ENCODE peak calls at places on chromosomes 7 and 10, in seven cellular contexts. M is MM.1S, D is PC-3, O is HCT116, X is neural progenitor cell, Q is GM23248, T is GM23338. R is an unnamed sample.

GRCh38 chr7:25951414-25952276 is 200.4 kb upstream of the NFE2L3 start:
- DNase-seq in M (peak), D (no peak), O (no peak), X (peak), Q (peak), T (peak), R (peak)

GRCh38 chr10:52316500-52316899 is 2.4 kb downstream of the DKK1 start:
- DNase-seq in M (no peak), D (peak), O (no peak), X (no peak), Q (no peak), T (no peak), R (no peak)

GRCh38 chr7:11212816-11213215 is 239.1 kb downstream of the PHF14 start:
- DNase-seq in M (no peak), D (peak), O (no peak), X (no peak), Q (peak), T (no peak), R (no peak)

GRCh38 chr7:77866370-77866769 is 67.8 kb downstream of the PHTF2 start:
- DNase-seq in M (no peak), D (no peak), O (no peak), X (no peak), Q (peak), T (no peak), R (no peak)

GRCh38 chr7:105937411-105937810 is 25.7 kb upstream of the CDHR3 start:
- DNase-seq in M (no peak), D (no peak), O (no peak), X (no peak), Q (no peak), T (no peak), R (no peak)

GRCh38 chr7:131284702-131285419 is 42.8 kb upstream of the MKLN1 start:
- DNase-seq in M (no peak), D (no peak), O (no peak), X (peak), Q (peak), T (no peak), R (peak)

GRCh38 chr10:97647556-97647955 is 7.1 kb downstream of the PI4K2A start:
- DNase-seq in M (no peak), D (peak), O (no peak), X (peak), Q (peak), T (no peak), R (no peak)

GRCh38 chr7:127514499-127514898 is 70.9 kb downstream of the GCC1 start:
- DNase-seq in M (peak), D (peak), O (peak), X (peak), Q (peak), T (peak), R (peak)

GRCh38 chr10:14540062-14540461 is 209.3 kb upstream of the FRMD4A start:
- DNase-seq in M (no peak), D (no peak), O (no peak), X (no peak), Q (no peak), T (no peak), R (no peak)

GRCh38 chr10:22259280-22259679 is 41.5 kb upstream of the EBLN1 start:
- DNase-seq in M (peak), D (peak), O (no peak), X (peak), Q (peak), T (peak), R (no peak)

GRCh38 chr10:86836044-86836443 is 79.6 kb downstream of the BMPR1A start:
- DNase-seq in M (no peak), D (peak), O (no peak), X (no peak), Q (no peak), T (no peak), R (no peak)

DNA sequence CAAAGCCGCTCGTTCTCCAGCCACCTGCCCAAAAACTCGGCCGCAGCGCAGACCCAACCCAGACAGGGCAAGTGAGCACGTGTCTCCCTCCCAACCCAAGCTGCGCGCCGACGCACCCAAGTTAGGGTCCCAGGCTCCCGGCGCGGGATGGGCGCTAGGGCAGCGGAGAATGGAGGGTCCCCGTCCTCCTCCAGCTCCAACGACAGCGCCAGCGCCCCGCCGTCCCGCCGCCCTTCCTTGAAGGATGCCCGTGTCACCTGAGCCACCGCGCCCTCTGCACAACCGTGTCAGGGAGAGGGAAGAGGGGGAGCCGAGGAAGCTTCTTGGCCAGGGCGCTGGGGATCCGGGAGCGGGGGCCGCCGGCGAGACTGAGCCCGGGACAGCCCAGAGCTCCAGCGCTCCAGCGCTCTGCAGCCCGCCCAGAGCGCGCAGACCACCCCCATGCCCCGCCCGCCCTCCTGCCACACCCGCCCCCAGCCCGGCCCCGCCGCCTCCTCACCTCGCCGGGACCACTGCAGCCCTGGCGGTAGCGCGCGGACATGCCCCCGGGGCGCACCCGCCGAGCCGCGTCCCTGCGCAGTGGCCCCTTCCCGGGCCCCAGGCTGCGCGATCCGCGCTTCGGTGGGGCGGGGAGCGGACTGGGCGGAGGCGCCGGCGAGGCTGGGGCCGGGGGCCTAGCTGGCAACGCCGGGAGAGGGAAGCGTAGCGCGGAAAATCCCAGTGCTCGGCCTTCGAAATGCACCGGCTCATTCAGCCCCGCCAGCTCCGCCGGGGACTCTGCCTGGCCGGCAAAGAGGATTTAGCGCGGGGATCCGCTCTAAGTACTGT is at the start of gene SLC16A12:
- DNase-seq in M (no peak), D (no peak), O (no peak), X (peak), Q (no peak), T (peak), R (peak)
- TF ChIP-seq EZH2 in M (no peak), D (no peak), O (no peak), X (no peak), Q (peak), T (no peak), R (peak)

GRCh38 chr7:64876792-64877713 is 26.0 kb upstream of the ZNF273 start:
- DNase-seq in M (peak), D (no peak), O (no peak), X (peak), Q (peak), T (peak), R (peak)
- TF ChIP-seq EZH2phosphoT487 in M (no peak), D (no peak), O (no peak), X (no peak), Q (no peak), T (no peak), R (no peak)

DNA sequence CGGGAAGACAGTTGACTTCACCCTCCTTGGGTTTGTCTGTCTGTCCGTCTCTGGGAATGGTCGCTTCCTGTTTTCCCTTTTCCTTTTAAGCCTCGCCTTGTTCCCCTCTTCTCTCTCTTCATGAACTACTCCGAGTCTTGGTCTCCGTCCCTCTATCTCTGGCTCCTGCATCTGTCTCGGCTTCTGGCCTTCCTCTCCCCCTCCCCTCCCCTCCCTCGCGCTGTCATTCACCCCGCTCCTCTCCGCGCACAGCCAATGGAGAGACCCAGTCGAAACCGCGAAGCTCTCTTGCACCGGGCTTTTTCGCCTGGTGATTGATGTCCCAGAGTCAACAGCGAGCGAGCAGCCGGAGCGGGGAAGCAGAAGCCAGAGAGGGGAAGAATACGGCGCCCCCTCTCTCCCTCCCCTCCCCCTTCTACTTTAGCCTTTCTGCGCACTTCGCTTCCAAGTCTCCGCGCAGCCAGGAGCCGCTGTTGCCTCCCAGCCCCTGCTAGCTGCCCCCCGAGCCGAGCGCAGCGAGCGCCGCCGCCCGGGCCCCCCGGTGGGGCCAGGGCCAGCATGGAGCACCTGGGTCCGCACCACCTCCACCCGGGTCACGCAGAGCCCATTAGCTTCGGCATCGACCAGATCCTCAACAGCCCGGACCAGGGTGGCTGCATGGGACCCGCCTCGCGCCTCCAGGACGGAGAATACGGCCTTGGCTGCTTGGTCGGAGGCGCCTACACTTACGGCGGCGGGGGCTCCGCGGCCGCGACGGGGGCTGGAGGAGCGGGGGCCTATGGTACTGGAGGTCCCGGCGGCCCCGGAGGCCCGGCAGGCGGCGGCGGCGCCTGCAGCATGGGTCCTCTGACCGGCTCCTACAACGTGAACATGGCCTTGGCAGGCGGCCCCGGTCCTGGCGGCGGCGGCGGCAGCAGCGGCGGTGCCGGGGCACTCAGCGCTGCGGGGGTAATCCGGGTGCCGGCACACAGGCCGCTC is at the start of gene TLX1:
- DNase-seq in M (no peak), D (no peak), O (no peak), X (peak), Q (peak), T (peak), R (no peak)
- TF ChIP-seq EZH2 in M (peak), D (no peak), O (no peak), X (peak), Q (peak), T (peak), R (peak)

GRCh38 chr7:33821970-33822369 is 83.4 kb upstream of the BMPER start:
- DNase-seq in M (no peak), D (no peak), O (no peak), X (peak), Q (peak), T (no peak), R (no peak)
- TF ChIP-seq EZH2phosphoT487 in M (no peak), D (no peak), O (no peak), X (no peak), Q (peak), T (no peak), R (no peak)

DNA sequence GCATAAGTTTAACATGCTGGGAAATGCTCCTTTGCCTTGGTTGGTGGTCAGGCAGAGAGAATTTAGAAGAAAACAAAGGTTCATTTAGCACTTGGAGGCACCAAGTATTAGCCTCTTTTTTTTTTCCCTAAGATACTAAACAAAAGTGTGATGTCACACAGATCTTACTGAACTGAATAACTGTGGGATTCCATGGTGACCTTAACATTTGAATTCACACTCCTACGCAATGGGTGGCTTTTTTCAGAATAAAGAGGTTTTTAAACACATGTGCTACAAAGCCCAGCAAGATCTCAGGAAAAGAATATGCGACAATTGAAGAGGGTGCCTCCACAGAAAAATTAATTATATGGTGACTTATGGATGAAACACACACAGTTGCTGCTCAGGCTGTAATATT is 133.4 kb upstream of the ABCB5 start:
- DNase-seq in M (no peak), D (no peak), O (no peak), X (no peak), Q (peak), T (no peak), R (no peak)
- TF ChIP-seq EZH2 in M (no peak), D (no peak), O (no peak), X (no peak), Q (no peak), T (no peak), R (no peak)

GRCh38 chr7:89606479-89606878 is 547.8 kb upstream of the STEAP1 start:
- DNase-seq in M (no peak), D (no peak), O (no peak), X (no peak), Q (no peak), T (no peak), R (no peak)

GRCh38 chr7:89605362-89605761 is 548.9 kb upstream of the STEAP1 start:
- DNase-seq in M (no peak), D (no peak), O (no peak), X (peak), Q (no peak), T (no peak), R (no peak)

GRCh38 chr7:89602984-89603383 is 551.3 kb upstream of the STEAP1 start:
- DNase-seq in M (no peak), D (no peak), O (no peak), X (no peak), Q (no peak), T (no peak), R (no peak)

GRCh38 chr7:89607797-89608196 is 546.5 kb upstream of the STEAP1 start:
- DNase-seq in M (peak), D (no peak), O (no peak), X (no peak), Q (no peak), T (no peak), R (no peak)
- TF ChIP-seq EZH2phosphoT487 in M (no peak), D (no peak), O (no peak), X (no peak), Q (no peak), T (no peak), R (no peak)

GRCh38 chr10:99539820-99540219 is 7.1 kb downstream of the NKX2-3 start:
- DNase-seq in M (no peak), D (no peak), O (no peak), X (no peak), Q (no peak), T (no peak), R (no peak)

GRCh38 chr10:99540673-99541531 is 8.2 kb downstream of the NKX2-3 start:
- DNase-seq in M (peak), D (peak), O (no peak), X (peak), Q (no peak), T (peak), R (peak)

GRCh38 chr10:99548041-99548530 is 15.3 kb downstream of the NKX2-3 start:
- DNase-seq in M (peak), D (peak), O (peak), X (peak), Q (peak), T (peak), R (no peak)

GRCh38 chr10:99540339-99540672 is 7.6 kb downstream of the NKX2-3 start:
- DNase-seq in M (no peak), D (no peak), O (no peak), X (peak), Q (no peak), T (peak), R (no peak)

GRCh38 chr10:99544322-99544721 is 11.6 kb downstream of the NKX2-3 start:
- DNase-seq in M (no peak), D (no peak), O (no peak), X (no peak), Q (no peak), T (no peak), R (no peak)
- TF ChIP-seq EZH2 in M (no peak), D (no peak), O (no peak), X (no peak), Q (no peak), T (peak), R (no peak)

GRCh38 chr10:30550967-30551815 is 78.4 kb downstream of the LYZL2 start:
- DNase-seq in M (no peak), D (no peak), O (no peak), X (no peak), Q (no peak), T (no peak), R (no peak)

GRCh38 chr10:30554443-30554831 is 75.1 kb downstream of the LYZL2 start:
- DNase-seq in M (no peak), D (no peak), O (no peak), X (no peak), Q (no peak), T (no peak), R (no peak)

GRCh38 chr10:30553625-30554442 is 75.7 kb downstream of the LYZL2 start:
- DNase-seq in M (no peak), D (peak), O (no peak), X (peak), Q (peak), T (peak), R (peak)

GRCh38 chr10:30555465-30555864 is 74.1 kb downstream of the LYZL2 start:
- DNase-seq in M (no peak), D (no peak), O (no peak), X (no peak), Q (no peak), T (no peak), R (no peak)

GRCh38 chr10:30553018-30553624 is 76.4 kb downstream of the LYZL2 start:
- DNase-seq in M (no peak), D (no peak), O (no peak), X (peak), Q (no peak), T (peak), R (no peak)
- TF ChIP-seq EZH2phosphoT487 in M (no peak), D (no peak), O (no peak), X (no peak), Q (no peak), T (no peak), R (no peak)

GRCh38 chr10:122112021-122112616 is 123.2 kb downstream of the TACC2 start:
- DNase-seq in M (no peak), D (peak), O (peak), X (no peak), Q (peak), T (no peak), R (peak)

GRCh38 chr10:122112625-122113160 is 123.7 kb downstream of the TACC2 start:
- DNase-seq in M (no peak), D (peak), O (peak), X (peak), Q (peak), T (peak), R (peak)

GRCh38 chr10:122115874-122116273 is 126.9 kb downstream of the TACC2 start:
- DNase-seq in M (no peak), D (no peak), O (no peak), X (no peak), Q (no peak), T (no peak), R (no peak)

GRCh38 chr10:122114156-122114747 is 125.3 kb downstream of the TACC2 start:
- DNase-seq in M (no peak), D (peak), O (no peak), X (no peak), Q (peak), T (no peak), R (no peak)

DNA sequence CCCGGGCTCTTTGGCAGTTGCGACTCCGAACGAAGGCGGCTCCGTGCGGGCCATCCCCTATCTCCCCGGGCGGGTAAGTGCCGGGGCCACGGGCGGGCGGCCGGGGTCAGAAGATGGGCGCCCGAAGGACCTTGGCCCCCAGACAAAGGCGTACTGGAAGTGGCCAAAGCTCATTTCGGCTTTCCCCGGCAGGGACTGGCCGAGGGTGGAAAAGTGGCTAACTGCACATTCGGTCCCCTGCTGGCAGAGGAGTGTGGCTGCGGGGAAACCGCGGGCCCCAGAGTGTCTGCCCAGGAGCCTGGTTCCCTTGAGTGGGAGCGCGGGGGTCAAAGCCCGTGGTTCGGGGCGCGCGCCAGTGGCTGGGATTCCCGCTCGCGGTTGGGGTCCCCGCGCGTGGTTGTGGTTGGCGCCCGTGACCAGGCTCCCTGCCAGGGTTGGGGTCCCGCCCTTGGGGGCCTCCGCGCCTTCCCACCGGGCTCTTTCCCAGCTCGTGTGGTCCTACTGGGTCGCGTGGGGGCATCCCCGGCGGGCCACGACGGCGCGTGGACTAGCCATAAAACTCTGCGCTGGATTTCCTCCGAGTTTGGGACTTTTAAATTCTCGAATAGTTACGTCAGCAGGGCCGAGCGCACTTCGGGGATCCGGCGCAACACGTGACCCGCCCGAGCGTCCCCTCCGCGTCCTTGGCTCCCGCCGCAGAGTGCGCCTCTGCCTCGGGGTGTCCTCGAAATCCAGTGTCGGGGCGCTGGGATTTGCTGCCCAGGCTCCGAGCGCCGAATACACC is 124.4 kb downstream of the TACC2 start:
- DNase-seq in M (no peak), D (peak), O (peak), X (peak), Q (peak), T (peak), R (peak)
- TF ChIP-seq EZH2 in M (no peak), D (no peak), O (no peak), X (peak), Q (no peak), T (no peak), R (no peak)

GRCh38 chr10:79112898-79113431 is 44.2 kb downstream of the ZMIZ1 start:
- DNase-seq in M (no peak), D (peak), O (no peak), X (no peak), Q (peak), T (no peak), R (peak)
- TF ChIP-seq EZH2phosphoT487 in M (no peak), D (no peak), O (no peak), X (no peak), Q (no peak), T (no peak), R (no peak)